ENCODE peak calls at places on chromosomes 6 and 20, in four cellular contexts. F, I, J and E are unnamed samples.

GRCh38 chr6:88483424-88483823 is 317.3 kb upstream of the CNR1 start:
- DNase-seq in I (no peak), F (no peak), J (no peak), E (no peak)

GRCh38 chr6:98844244-98845161 is 10.1 kb downstream of the POU3F2 start:
- DNase-seq in J (no peak), I (peak; percentile 79), F (no peak), E (no peak)

GRCh38 chr6:2799936-2800527 is 34.8 kb downstream of the WRNIP1 start:
- DNase-seq in J (no peak), F (peak; percentile 47), I (no peak), E (no peak)

GRCh38 chr20:25328954-25329498 is 61.6 kb downstream of the ABHD12 start:
- DNase-seq in J (no peak), I (no peak), F (no peak), E (no peak)

GRCh38 chr6:36196049-36196879 is at the start of gene BRPF3:
- DNase-seq in I (peak; percentile 94), F (peak; percentile 83), J (no peak), E (peak; percentile 73)

GRCh38 chr6:142617158-142617557 is 315.4 kb downstream of the ADGRG6 start:
- DNase-seq in F (no peak), I (no peak), J (no peak), E (no peak)

GRCh38 chr6:44104661-44105060 is 22.6 kb downstream of the MRPL14 start:
- DNase-seq in J (no peak), I (no peak), F (no peak), E (no peak)

GRCh38 chr6:47234258-47234933 is 75.3 kb downstream of the TNFRSF21 start:
- DNase-seq in J (no peak), F (no peak), I (no peak), E (no peak)

GRCh38 chr6:143594647-143595046 is 83.1 kb upstream of the PHACTR2 start:
- DNase-seq in F (no peak), J (no peak), I (no peak), E (no peak)

GRCh38 chr20:19735446-19735845 is 22.6 kb upstream of the RIN2 start:
- DNase-seq in J (peak; percentile 3), I (peak; percentile 45), F (no peak), E (peak; percentile 48)

GRCh38 chr6:119742188-119742803 is 392.7 kb upstream of the MAN1A1 start:
- DNase-seq in I (peak; percentile 35), J (no peak), F (peak; percentile 80), E (peak; percentile 54)

GRCh38 chr6:33317418-33317667 is 201 bp downstream of the ZBTB22 start:
- DNase-seq in J (no peak), F (no peak), I (peak; percentile 92), E (no peak)

GRCh38 chr20:40416274-40416673 is 272.8 kb downstream of the MAFB start:
- DNase-seq in F (no peak), I (no peak), J (no peak), E (no peak)

GRCh38 chr20:36167826-36168634 is 13.5 kb downstream of the EPB41L1 start:
- DNase-seq in F (peak; percentile 53), I (no peak), J (no peak), E (no peak)

GRCh38 chr6:65191412-65191811 is 515.6 kb downstream of the EYS start:
- DNase-seq in J (no peak), F (no peak), I (no peak), E (no peak)

GRCh38 chr6:83867527-83868161 is 8.2 kb downstream of the CYB5R4 start:
- DNase-seq in F (peak; percentile 78), J (no peak), I (no peak), E (no peak)

GRCh38 chr6:161259302-161259701 is 14.6 kb downstream of the AGPAT4 start:
- DNase-seq in F (no peak), J (no peak), I (no peak), E (no peak)

GRCh38 chr20:45300961-45301360 is 5.7 kb upstream of the RBPJL start:
- DNase-seq in F (peak; percentile 71), J (no peak), I (peak; percentile 79), E (peak; percentile 56)

GRCh38 chr6:38239719-38240451 is 399.8 kb downstream of the BTBD9 start:
- DNase-seq in J (no peak), F (no peak), I (no peak), E (no peak)

GRCh38 chr6:134830194-134830593 is 119.7 kb downstream of the ALDH8A1 start:
- DNase-seq in I (no peak), J (no peak), F (no peak), E (no peak)

GRCh38 chr6:24274441-24275083 is 83.3 kb downstream of the DCDC2 start:
- DNase-seq in J (no peak), I (peak; percentile 8), F (peak; percentile 14), E (no peak)

GRCh38 chr6:36368921-36369880 is 18.3 kb downstream of the ETV7 start:
- DNase-seq in I (no peak), F (peak; percentile 33), J (no peak), E (no peak)

GRCh38 chr6:110881929-110882629 is 7.5 kb downstream of the AMD1 start:
- DNase-seq in I (no peak), J (no peak), F (no peak), E (no peak)

GRCh38 chr20:20083796-20084195 is 31.5 kb downstream of the CFAP61 start:
- DNase-seq in I (peak; percentile 31), J (peak; percentile 2), F (peak; percentile 10), E (peak; percentile 52)

GRCh38 chr20:48738094-48738398 is 89.8 kb downstream of the PREX1 start:
- DNase-seq in F (no peak), J (no peak), I (no peak), E (no peak)

GRCh38 chr20:19137641-19138040 is 74.8 kb upstream of the SLC24A3 start:
- DNase-seq in F (no peak), J (no peak), I (no peak), E (no peak)

GRCh38 chr20:11651138-11651537 is 266.6 kb upstream of the BTBD3 start:
- DNase-seq in J (no peak), F (no peak), I (no peak), E (no peak)

GRCh38 chr20:11652128-11652527 is 265.6 kb upstream of the BTBD3 start:
- DNase-seq in J (no peak), I (no peak), F (no peak), E (no peak)

GRCh38 chr20:11651647-11652046 is 266.0 kb upstream of the BTBD3 start:
- DNase-seq in I (no peak), J (no peak), F (no peak), E (no peak)

GRCh38 chr20:11646359-11646758 is 271.3 kb upstream of the BTBD3 start:
- DNase-seq in J (no peak), I (no peak), F (no peak), E (no peak)
- TF ChIP-seq SIN3A in J (no peak), I (no peak), F (no peak), E (no peak)

DNA sequence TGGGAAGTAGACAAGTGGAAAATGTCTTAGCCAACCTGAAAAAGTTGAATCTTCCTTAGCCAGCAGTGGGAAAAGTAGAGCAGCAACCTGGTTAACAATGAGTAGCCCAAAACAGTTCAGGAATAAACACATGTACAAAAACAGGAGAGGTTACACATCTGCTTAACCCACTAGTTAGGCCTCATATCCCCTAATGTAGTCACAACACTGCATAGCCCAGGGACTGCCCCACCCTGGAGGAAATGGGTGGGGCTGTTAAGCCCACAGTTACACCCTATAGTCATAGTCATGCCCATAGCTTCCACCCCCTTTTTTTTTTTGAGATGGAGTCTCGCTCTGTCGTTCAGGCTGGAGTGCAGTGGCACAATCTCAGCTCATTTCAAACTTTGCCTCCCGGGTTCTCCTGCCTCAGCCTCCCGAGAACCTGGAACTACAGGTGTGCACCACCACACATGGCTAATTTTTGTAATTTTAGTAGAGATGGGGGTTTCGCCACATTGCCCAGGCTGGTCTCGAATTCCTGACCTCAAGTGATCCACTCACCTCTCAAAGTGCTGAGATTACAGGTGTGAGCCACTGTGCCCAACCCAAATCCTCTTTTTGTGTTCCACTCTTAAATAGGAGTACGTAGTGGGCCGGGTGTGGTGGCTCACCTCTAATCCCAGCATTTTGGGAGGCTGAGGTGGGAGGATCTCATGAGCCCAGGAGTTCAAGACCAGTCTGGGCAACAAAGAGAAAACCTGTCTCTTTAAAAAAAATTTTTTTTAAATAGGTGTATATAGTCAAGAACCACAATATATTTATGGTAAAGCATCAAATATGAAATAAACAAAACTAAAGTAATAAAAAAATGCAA is 24.5 kb downstream of the ILRUN start:
- DNase-seq in I (no peak), F (peak; percentile 89), J (peak; percentile 84), E (no peak)
- TF ChIP-seq SMC3 in I (no peak), F (no peak), J (no peak), E (no peak)

GRCh38 chr6:27138837-27139752 is 108.4 kb upstream of the PRSS16 start:
- DNase-seq in F (peak; percentile 95), I (peak; percentile 77), J (peak; percentile 95), E (no peak)
- TF ChIP-seq SIN3A in F (peak; percentile 80), I (peak; percentile 97), J (peak; percentile 74), E (no peak)

DNA sequence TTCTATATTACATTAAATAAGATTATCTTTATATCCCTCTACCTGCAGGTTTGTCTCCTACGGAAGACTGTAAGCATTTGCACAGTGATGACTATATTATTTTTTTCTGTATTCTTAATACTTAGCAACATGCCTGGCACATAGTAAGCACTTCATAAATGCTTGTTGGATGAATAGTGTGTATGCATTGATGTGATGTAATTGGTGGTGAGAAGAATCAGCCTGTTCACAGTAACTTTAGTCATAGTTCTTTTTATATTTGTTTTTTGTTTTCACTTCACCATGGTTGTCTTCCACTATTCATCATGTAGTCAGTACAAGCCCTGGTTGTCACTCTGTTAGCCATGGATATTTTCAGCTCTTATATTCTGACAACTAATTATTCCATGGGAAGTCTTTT is 184.0 kb upstream of the FLRT3 start:
- DNase-seq in J (no peak), F (no peak), I (no peak), E (no peak)
- TF ChIP-seq SMC3 in J (no peak), F (no peak), I (no peak), E (no peak)

DNA sequence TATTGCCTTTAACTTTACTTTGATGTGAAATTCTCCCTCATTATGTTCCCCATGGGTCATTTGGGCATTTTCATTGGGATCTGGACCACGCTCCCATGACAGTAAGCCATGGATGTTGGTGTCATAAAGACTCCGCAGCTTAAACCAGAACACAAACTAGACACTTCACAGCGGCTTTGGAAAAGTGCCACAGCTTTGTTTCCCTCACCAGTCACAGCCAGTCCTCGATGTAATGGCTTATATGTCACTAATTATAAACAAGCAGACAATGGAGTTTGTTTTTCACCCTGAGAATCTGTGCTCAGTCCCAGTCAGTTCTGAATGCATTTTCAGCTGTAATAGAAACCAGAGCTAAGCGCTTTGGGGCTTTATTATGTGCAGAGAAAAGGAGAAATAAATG is 23.2 kb upstream of the DAAM2 start:
- DNase-seq in I (no peak), J (no peak), F (no peak), E (no peak)
- TF ChIP-seq SIN3A in I (no peak), J (no peak), F (no peak), E (no peak)

GRCh38 chr6:55704421-55704820 is 125.4 kb upstream of the HMGCLL1 start:
- DNase-seq in J (no peak), I (no peak), F (no peak), E (no peak)
- TF ChIP-seq SMC3 in J (no peak), I (no peak), F (no peak), E (no peak)